ENCODE peak calls at places on chromosomes 4 and X, in seven cellular contexts. S, B, F, V, W, M and P are unnamed samples.

GRCh38 chr4:124053872-124054538 is 657.4 kb downstream of the SPRY1 start:
- DNase-seq in V (no peak), F (no peak), M (peak; percentile 42), S (no peak), W (peak; percentile 79), B (no peak), P (no peak)

GRCh38 chrX:46587158-46587557 is 13.6 kb downstream of the CHST7 start:
- DNase-seq in B (no peak), S (no peak), M (peak; percentile 77), V (no peak), F (no peak), W (peak; percentile 76), P (peak; percentile 57)

GRCh38 chr4:67087897-67088296 is 457.4 kb downstream of the CENPC start:
- DNase-seq in F (peak; percentile 35), B (no peak), S (peak; percentile 56), W (no peak), V (no peak), M (peak; percentile 24), P (no peak)

GRCh38 chr4:6892190-6892908 is 17.3 kb upstream of the TBC1D14 start:
- DNase-seq in V (no peak), B (no peak), S (no peak), M (peak; percentile 56), W (peak; percentile 73), F (peak; percentile 45), P (peak; percentile 35)

GRCh38 chr4:113834302-113834701 is 72.8 kb upstream of the CAMK2D start:
- DNase-seq in V (no peak), W (no peak), M (no peak), S (no peak), B (no peak), F (no peak), P (no peak)

GRCh38 chr4:74545488-74545887 is 100.6 kb downstream of the AREG start:
- DNase-seq in F (no peak), M (peak; percentile 94), B (no peak), W (no peak), S (no peak), V (no peak), P (no peak)

GRCh38 chr4:179843370-179843769 is 2399.8 kb upstream of the TENM3 start:
- DNase-seq in F (no peak), S (no peak), M (no peak), V (no peak), B (no peak), W (no peak), P (no peak)

GRCh38 chr4:109921384-109921808 is 8.7 kb downstream of the EGF start:
- DNase-seq in B (peak; percentile 36), S (no peak), V (no peak), M (peak; percentile 68), W (peak; percentile 99), F (peak; percentile 14), P (peak; percentile 98)

GRCh38 chr4:110344165-110344564 is 131.8 kb upstream of the ENPEP start:
- DNase-seq in W (no peak), B (no peak), M (peak; percentile 11), V (no peak), S (no peak), F (no peak), P (no peak)

GRCh38 chr4:96170198-96170597 is 330.3 kb downstream of the PDHA2 start:
- DNase-seq in F (no peak), M (no peak), V (no peak), S (no peak), W (no peak), B (no peak), P (no peak)

GRCh38 chr4:76380561-76380960 is 40.4 kb downstream of the CCDC158 start:
- DNase-seq in B (no peak), F (no peak), S (no peak), W (no peak), V (no peak), M (no peak), P (no peak)

GRCh38 chr4:151676301-151676700 is 84.5 kb downstream of the GATB start:
- DNase-seq in F (no peak), S (no peak), M (peak; percentile 74), V (no peak), W (peak; percentile 87), B (peak; percentile 42), P (peak; percentile 77)